ENCODE peak calls at places on chromosomes 5 and 9, in ten cellular contexts. One of them, this sample, is unnamed. For H3K4me1, the result is how much of the 10 kb centered on the place peaks cover.

GRCh38 chr5:60248900-60249299 is 355.4 kb upstream of the PDE4D start:
- DNase-seq in psoas muscle: peak
- DNase-seq in heart right ventricle: no peak
- DNase-seq in upper lobe of right lung: no peak
- DNase-seq in IMR-90: no peak
- DNase-seq in sigmoid colon: no peak
- DNase-seq in heart left ventricle: peak
- DNase-seq in cardiac muscle cell: no peak
- DNase-seq in HCT116: no peak
- DNase-seq in fibroblast of lung: no peak
- DNase-seq in this sample: no peak

GRCh38 chr9:112091805-112092204 is 83.3 kb downstream of the SUSD1 start:
- DNase-seq in psoas muscle: no peak
- DNase-seq in heart right ventricle: no peak
- DNase-seq in upper lobe of right lung: no peak
- DNase-seq in IMR-90: peak
- DNase-seq in sigmoid colon: no peak
- DNase-seq in heart left ventricle: no peak
- DNase-seq in cardiac muscle cell: peak
- DNase-seq in HCT116: no peak
- DNase-seq in fibroblast of lung: peak
- DNase-seq in this sample: no peak

GRCh38 chr9:112548836-112549235 is 62.2 kb downstream of the KIAA1958 start:
- DNase-seq in psoas muscle: no peak
- DNase-seq in heart right ventricle: no peak
- DNase-seq in upper lobe of right lung: no peak
- DNase-seq in IMR-90: peak
- DNase-seq in sigmoid colon: no peak
- DNase-seq in heart left ventricle: no peak
- DNase-seq in cardiac muscle cell: no peak
- DNase-seq in HCT116: no peak
- DNase-seq in fibroblast of lung: peak
- DNase-seq in this sample: no peak

GRCh38 chr9:249025-249424 is 34.4 kb downstream of the DOCK8 start:
- DNase-seq in psoas muscle: no peak
- DNase-seq in heart right ventricle: no peak
- DNase-seq in upper lobe of right lung: no peak
- DNase-seq in IMR-90: no peak
- DNase-seq in sigmoid colon: no peak
- DNase-seq in heart left ventricle: no peak
- DNase-seq in cardiac muscle cell: no peak
- DNase-seq in HCT116: no peak
- DNase-seq in fibroblast of lung: no peak
- DNase-seq in this sample: no peak

GRCh38 chr9:72465602-72466001 is 55.8 kb upstream of the TMC1 start:
- DNase-seq in psoas muscle: no peak
- DNase-seq in heart right ventricle: no peak
- DNase-seq in upper lobe of right lung: no peak
- DNase-seq in IMR-90: peak
- DNase-seq in sigmoid colon: no peak
- DNase-seq in heart left ventricle: no peak
- DNase-seq in cardiac muscle cell: no peak
- DNase-seq in HCT116: no peak
- DNase-seq in fibroblast of lung: peak
- DNase-seq in this sample: no peak

GRCh38 chr9:34124923-34125322 is 1.6 kb downstream of the DCAF12 start:
- DNase-seq in psoas muscle: no peak
- DNase-seq in heart right ventricle: no peak
- DNase-seq in upper lobe of right lung: no peak
- DNase-seq in IMR-90: no peak
- DNase-seq in sigmoid colon: no peak
- DNase-seq in heart left ventricle: no peak
- DNase-seq in cardiac muscle cell: no peak
- DNase-seq in HCT116: no peak
- DNase-seq in fibroblast of lung: no peak
- DNase-seq in this sample: no peak

GRCh38 chr9:38732849-38733248 is 12.9 kb upstream of the FAM240B start:
- DNase-seq in psoas muscle: no peak
- DNase-seq in heart right ventricle: no peak
- DNase-seq in upper lobe of right lung: no peak
- DNase-seq in IMR-90: no peak
- DNase-seq in sigmoid colon: no peak
- DNase-seq in heart left ventricle: no peak
- DNase-seq in cardiac muscle cell: no peak
- DNase-seq in HCT116: no peak
- DNase-seq in fibroblast of lung: no peak
- DNase-seq in this sample: no peak

GRCh38 chr5:16886366-16886736 is 49.7 kb downstream of the MYO10 start:
- DNase-seq in psoas muscle: no peak
- DNase-seq in heart right ventricle: no peak
- DNase-seq in upper lobe of right lung: no peak
- DNase-seq in IMR-90: peak
- DNase-seq in sigmoid colon: no peak
- DNase-seq in heart left ventricle: no peak
- DNase-seq in cardiac muscle cell: no peak
- DNase-seq in HCT116: no peak
- DNase-seq in fibroblast of lung: peak
- DNase-seq in this sample: no peak

GRCh38 chr5:72337159-72337558 is 17.0 kb downstream of the PTCD2 start:
- DNase-seq in psoas muscle: no peak
- DNase-seq in heart right ventricle: no peak
- DNase-seq in upper lobe of right lung: no peak
- DNase-seq in IMR-90: no peak
- DNase-seq in sigmoid colon: no peak
- DNase-seq in heart left ventricle: peak
- DNase-seq in cardiac muscle cell: no peak
- DNase-seq in HCT116: no peak
- DNase-seq in fibroblast of lung: no peak
- DNase-seq in this sample: no peak

GRCh38 chr5:17396247-17396646 is 101.8 kb upstream of the TAF11L2 start:
- DNase-seq in psoas muscle: no peak
- DNase-seq in heart right ventricle: no peak
- DNase-seq in upper lobe of right lung: no peak
- DNase-seq in IMR-90: peak
- DNase-seq in sigmoid colon: no peak
- DNase-seq in heart left ventricle: no peak
- DNase-seq in cardiac muscle cell: no peak
- DNase-seq in HCT116: no peak
- DNase-seq in fibroblast of lung: peak
- DNase-seq in this sample: no peak

GRCh38 chr9:94175669-94176068 is 83.4 kb upstream of the ZNF169 start:
- DNase-seq in psoas muscle: no peak
- DNase-seq in heart right ventricle: no peak
- DNase-seq in upper lobe of right lung: no peak
- DNase-seq in IMR-90: peak
- DNase-seq in sigmoid colon: no peak
- DNase-seq in heart left ventricle: no peak
- DNase-seq in cardiac muscle cell: no peak
- DNase-seq in HCT116: no peak
- DNase-seq in fibroblast of lung: peak
- DNase-seq in this sample: no peak
- H3K4me1 ChIP-seq in psoas muscle: half or more
- H3K4me1 ChIP-seq in heart right ventricle: half or more
- H3K4me1 ChIP-seq in upper lobe of right lung: half or more
- H3K4me1 ChIP-seq in IMR-90: under half
- H3K4me1 ChIP-seq in sigmoid colon: half or more
- H3K4me1 ChIP-seq in heart left ventricle: half or more
- H3K4me1 ChIP-seq in cardiac muscle cell: under half
- H3K4me1 ChIP-seq in HCT116: under half
- H3K4me1 ChIP-seq in fibroblast of lung: under half
- H3K4me1 ChIP-seq in this sample: half or more

DNA sequence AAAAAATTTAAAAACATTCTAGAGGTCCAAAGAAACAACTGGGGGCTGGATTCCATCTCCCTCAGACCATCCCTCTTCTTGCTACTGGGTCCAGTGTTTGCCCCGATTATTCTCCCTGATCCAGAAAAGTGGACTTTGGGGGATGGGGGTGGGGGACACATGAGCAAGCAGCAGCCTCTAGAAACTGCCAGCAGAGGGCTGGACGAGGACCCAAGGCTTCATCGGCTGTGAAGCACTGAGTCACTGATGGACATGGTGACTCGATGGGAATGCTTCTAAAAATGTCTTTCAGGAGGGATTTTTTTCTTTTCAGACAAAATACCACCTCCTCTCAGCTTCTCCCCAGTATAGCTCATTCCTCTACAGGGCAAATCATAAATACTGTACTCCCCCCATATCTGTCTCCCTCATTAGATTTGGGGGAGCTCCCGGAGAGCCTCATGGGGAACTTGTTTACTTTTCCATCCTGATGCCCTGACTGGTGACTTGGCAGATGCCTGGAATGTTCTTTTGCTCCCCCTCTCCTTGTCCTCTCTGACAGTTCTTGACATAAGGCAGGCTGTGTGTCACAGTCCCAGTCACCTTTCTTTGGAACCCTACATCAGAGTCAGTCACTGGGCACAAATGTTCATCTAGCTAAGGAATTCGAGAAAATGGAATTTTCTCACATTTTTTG is 67.2 kb upstream of the STC2 start:
- DNase-seq in psoas muscle: no peak
- DNase-seq in heart right ventricle: no peak
- DNase-seq in upper lobe of right lung: no peak
- DNase-seq in IMR-90: peak
- DNase-seq in sigmoid colon: peak
- DNase-seq in heart left ventricle: no peak
- DNase-seq in cardiac muscle cell: peak
- DNase-seq in HCT116: peak
- DNase-seq in fibroblast of lung: peak
- DNase-seq in this sample: no peak
- TF ChIP-seq CTCF in psoas muscle: no peak
- TF ChIP-seq CTCF in heart right ventricle: peak
- TF ChIP-seq CTCF in upper lobe of right lung: no peak
- TF ChIP-seq CTCF in IMR-90: peak
- TF ChIP-seq CTCF in sigmoid colon: no peak
- TF ChIP-seq CTCF in heart left ventricle: no peak
- TF ChIP-seq CTCF in cardiac muscle cell: peak
- TF ChIP-seq CTCF in HCT116: no peak
- TF ChIP-seq CTCF in fibroblast of lung: peak
- TF ChIP-seq CTCF in this sample: no peak

GRCh38 chr5:149811453-149811852 is 81.3 kb downstream of the PPARGC1B start:
- DNase-seq in psoas muscle: no peak
- DNase-seq in heart right ventricle: no peak
- DNase-seq in upper lobe of right lung: no peak
- DNase-seq in IMR-90: no peak
- DNase-seq in sigmoid colon: no peak
- DNase-seq in heart left ventricle: no peak
- DNase-seq in cardiac muscle cell: no peak
- DNase-seq in HCT116: no peak
- DNase-seq in fibroblast of lung: no peak
- DNase-seq in this sample: no peak

GRCh38 chr5:149810856-149811255 is 80.7 kb downstream of the PPARGC1B start:
- DNase-seq in psoas muscle: no peak
- DNase-seq in heart right ventricle: no peak
- DNase-seq in upper lobe of right lung: no peak
- DNase-seq in IMR-90: no peak
- DNase-seq in sigmoid colon: no peak
- DNase-seq in heart left ventricle: no peak
- DNase-seq in cardiac muscle cell: no peak
- DNase-seq in HCT116: no peak
- DNase-seq in fibroblast of lung: no peak
- DNase-seq in this sample: no peak

GRCh38 chr5:149808264-149808982 is 78.3 kb downstream of the PPARGC1B start:
- DNase-seq in psoas muscle: no peak
- DNase-seq in heart right ventricle: no peak
- DNase-seq in upper lobe of right lung: no peak
- DNase-seq in IMR-90: no peak
- DNase-seq in sigmoid colon: no peak
- DNase-seq in heart left ventricle: no peak
- DNase-seq in cardiac muscle cell: peak
- DNase-seq in HCT116: no peak
- DNase-seq in fibroblast of lung: no peak
- DNase-seq in this sample: no peak

GRCh38 chr5:149807614-149808013 is 77.5 kb downstream of the PPARGC1B start:
- DNase-seq in psoas muscle: no peak
- DNase-seq in heart right ventricle: no peak
- DNase-seq in upper lobe of right lung: no peak
- DNase-seq in IMR-90: no peak
- DNase-seq in sigmoid colon: no peak
- DNase-seq in heart left ventricle: no peak
- DNase-seq in cardiac muscle cell: no peak
- DNase-seq in HCT116: no peak
- DNase-seq in fibroblast of lung: no peak
- DNase-seq in this sample: no peak

GRCh38 chr5:149809919-149810691 is 80.0 kb downstream of the PPARGC1B start:
- DNase-seq in psoas muscle: no peak
- DNase-seq in heart right ventricle: no peak
- DNase-seq in upper lobe of right lung: no peak
- DNase-seq in IMR-90: no peak
- DNase-seq in sigmoid colon: no peak
- DNase-seq in heart left ventricle: no peak
- DNase-seq in cardiac muscle cell: peak
- DNase-seq in HCT116: no peak
- DNase-seq in fibroblast of lung: no peak
- DNase-seq in this sample: no peak
- H3K4me1 ChIP-seq in psoas muscle: half or more
- H3K4me1 ChIP-seq in heart right ventricle: half or more
- H3K4me1 ChIP-seq in upper lobe of right lung: under half
- H3K4me1 ChIP-seq in IMR-90: under half
- H3K4me1 ChIP-seq in sigmoid colon: half or more
- H3K4me1 ChIP-seq in heart left ventricle: half or more
- H3K4me1 ChIP-seq in cardiac muscle cell: under half
- H3K4me1 ChIP-seq in HCT116: under half
- H3K4me1 ChIP-seq in fibroblast of lung: under half
- H3K4me1 ChIP-seq in this sample: under half

GRCh38 chr9:127806871-127807270 is 4.2 kb downstream of the FPGS start:
- DNase-seq in psoas muscle: no peak
- DNase-seq in heart right ventricle: no peak
- DNase-seq in upper lobe of right lung: no peak
- DNase-seq in IMR-90: no peak
- DNase-seq in sigmoid colon: no peak
- DNase-seq in heart left ventricle: no peak
- DNase-seq in cardiac muscle cell: no peak
- DNase-seq in HCT116: no peak
- DNase-seq in fibroblast of lung: no peak
- DNase-seq in this sample: no peak

GRCh38 chr9:127805620-127806019 is 2.9 kb downstream of the FPGS start:
- DNase-seq in psoas muscle: no peak
- DNase-seq in heart right ventricle: no peak
- DNase-seq in upper lobe of right lung: no peak
- DNase-seq in IMR-90: no peak
- DNase-seq in sigmoid colon: no peak
- DNase-seq in heart left ventricle: no peak
- DNase-seq in cardiac muscle cell: peak
- DNase-seq in HCT116: peak
- DNase-seq in fibroblast of lung: peak
- DNase-seq in this sample: no peak

GRCh38 chr9:127802576-127803443 is at the start of gene FPGS:
- DNase-seq in psoas muscle: peak
- DNase-seq in heart right ventricle: peak
- DNase-seq in upper lobe of right lung: peak
- DNase-seq in IMR-90: peak
- DNase-seq in sigmoid colon: peak
- DNase-seq in heart left ventricle: peak
- DNase-seq in cardiac muscle cell: peak
- DNase-seq in HCT116: peak
- DNase-seq in fibroblast of lung: peak
- DNase-seq in this sample: no peak

GRCh38 chr9:127803507-127804352 is 1.0 kb downstream of the FPGS start:
- DNase-seq in psoas muscle: peak
- DNase-seq in heart right ventricle: no peak
- DNase-seq in upper lobe of right lung: peak
- DNase-seq in IMR-90: no peak
- DNase-seq in sigmoid colon: peak
- DNase-seq in heart left ventricle: no peak
- DNase-seq in cardiac muscle cell: no peak
- DNase-seq in HCT116: no peak
- DNase-seq in fibroblast of lung: peak
- DNase-seq in this sample: no peak

GRCh38 chr9:127801955-127802575 is 617 bp upstream of the FPGS start:
- DNase-seq in psoas muscle: no peak
- DNase-seq in heart right ventricle: no peak
- DNase-seq in upper lobe of right lung: no peak
- DNase-seq in IMR-90: no peak
- DNase-seq in sigmoid colon: no peak
- DNase-seq in heart left ventricle: no peak
- DNase-seq in cardiac muscle cell: peak
- DNase-seq in HCT116: no peak
- DNase-seq in fibroblast of lung: no peak
- DNase-seq in this sample: no peak
- TF ChIP-seq CTCF in psoas muscle: no peak
- TF ChIP-seq CTCF in heart right ventricle: peak
- TF ChIP-seq CTCF in upper lobe of right lung: no peak
- TF ChIP-seq CTCF in IMR-90: no peak
- TF ChIP-seq CTCF in sigmoid colon: peak
- TF ChIP-seq CTCF in heart left ventricle: no peak
- TF ChIP-seq CTCF in cardiac muscle cell: no peak
- TF ChIP-seq CTCF in HCT116: no peak
- TF ChIP-seq CTCF in fibroblast of lung: no peak
- TF ChIP-seq CTCF in this sample: no peak